ENCODE peak calls at places on chromosomes 3 and 15, in six cellular contexts. F, I, K, U, N and A are unnamed samples.

GRCh38 chr3:53045107-53045783 is 628 bp downstream of the SFMBT1 start:
- DNase-seq in F (peak), I (peak), K (peak), U (peak), N (peak), A (peak)

GRCh38 chr15:101370330-101371024 is 75.4 kb upstream of the SNRPA1 start:
- DNase-seq in F (no peak), I (no peak), K (no peak), U (no peak), N (no peak), A (no peak)

GRCh38 chr15:45842151-45842550 is 207.3 kb downstream of the SQOR start:
- DNase-seq in F (no peak), I (no peak), K (no peak), U (no peak), N (no peak), A (no peak)

GRCh38 chr3:73056365-73057150 is 4.9 kb upstream of the EBLN2 start:
- DNase-seq in F (peak), I (peak), K (no peak), U (no peak), N (no peak), A (no peak)

GRCh38 chr3:152222327-152222726 is 46.4 kb upstream of the MBNL1 start:
- DNase-seq in F (peak), I (peak), K (no peak), U (no peak), N (no peak), A (no peak)

GRCh38 chr3:122416966-122417365 is 1.1 kb upstream of the WDR5B start:
- DNase-seq in F (peak), I (peak), K (no peak), U (no peak), N (no peak), A (no peak)

GRCh38 chr15:97168704-97169475 is 791.6 kb upstream of the ARRDC4 start:
- DNase-seq in F (no peak), I (peak), K (no peak), U (no peak), N (no peak), A (no peak)

GRCh38 chr3:63918321-63918720 is 6.1 kb upstream of the SCAANT1 start:
- DNase-seq in F (peak), I (no peak), K (no peak), U (no peak), N (no peak), A (no peak)

GRCh38 chr3:196320110-196320509 is 2.1 kb upstream of the DYNLT2B start:
- DNase-seq in F (no peak), I (peak), K (peak), U (no peak), N (no peak), A (no peak)

GRCh38 chr3:132522353-132522752 is 74.7 kb upstream of the ACKR4 start:
- DNase-seq in F (no peak), I (no peak), K (no peak), U (no peak), N (no peak), A (no peak)

GRCh38 chr3:138908815-138909214 is 38.1 kb downstream of the FOXL2 start:
- DNase-seq in F (no peak), I (no peak), K (no peak), U (no peak), N (no peak), A (no peak)

GRCh38 chr3:50138266-50139230 is 16.6 kb upstream of the SEMA3F start:
- DNase-seq in F (no peak), I (peak), K (no peak), U (no peak), N (no peak), A (no peak)

GRCh38 chr15:41354371-41354770 is 21.7 kb downstream of the NUSAP1 start:
- DNase-seq in F (no peak), I (no peak), K (no peak), U (no peak), N (no peak), A (no peak)

DNA sequence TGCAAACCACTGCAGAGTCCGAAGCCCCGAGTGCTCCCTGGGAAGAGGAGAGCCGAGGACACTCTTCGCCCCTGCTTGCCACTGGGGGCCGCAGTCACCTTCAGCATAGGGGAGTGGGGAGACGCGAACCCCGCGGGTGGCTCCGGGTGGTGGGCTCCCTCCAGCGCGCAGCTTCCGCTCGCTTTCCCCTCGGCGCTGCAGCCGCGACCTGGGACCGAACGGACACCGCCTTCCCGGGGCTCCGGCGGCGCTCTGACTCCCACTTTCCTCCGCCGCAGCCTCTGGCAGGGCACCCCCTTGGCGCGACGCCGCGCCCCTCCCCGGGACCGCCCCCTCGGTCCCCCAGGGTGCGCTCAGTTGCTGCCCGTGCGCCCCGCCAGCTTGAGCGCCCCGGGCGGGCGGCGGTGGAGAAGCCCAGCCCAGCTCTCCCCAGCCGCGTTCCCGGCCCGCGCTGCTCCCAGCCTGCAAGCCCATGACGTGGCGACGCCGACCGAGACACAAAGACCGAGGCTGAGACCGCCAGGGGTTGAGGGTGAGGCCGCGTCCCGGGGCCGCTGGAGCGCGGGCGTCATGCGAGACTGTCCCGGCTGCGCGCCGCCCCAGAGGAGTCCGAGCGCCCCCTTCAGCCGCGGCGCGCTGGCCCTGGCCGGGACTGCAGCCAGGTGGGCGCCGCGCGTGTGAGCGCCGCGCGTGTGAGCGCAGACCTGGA is at the start of gene MINAR1:
- DNase-seq in F (peak), I (no peak), K (no peak), U (no peak), N (no peak), A (peak)
- TF ChIP-seq CTCF in F (no peak), I (no peak), K (no peak), U (no peak), N (peak), A (peak)

DNA sequence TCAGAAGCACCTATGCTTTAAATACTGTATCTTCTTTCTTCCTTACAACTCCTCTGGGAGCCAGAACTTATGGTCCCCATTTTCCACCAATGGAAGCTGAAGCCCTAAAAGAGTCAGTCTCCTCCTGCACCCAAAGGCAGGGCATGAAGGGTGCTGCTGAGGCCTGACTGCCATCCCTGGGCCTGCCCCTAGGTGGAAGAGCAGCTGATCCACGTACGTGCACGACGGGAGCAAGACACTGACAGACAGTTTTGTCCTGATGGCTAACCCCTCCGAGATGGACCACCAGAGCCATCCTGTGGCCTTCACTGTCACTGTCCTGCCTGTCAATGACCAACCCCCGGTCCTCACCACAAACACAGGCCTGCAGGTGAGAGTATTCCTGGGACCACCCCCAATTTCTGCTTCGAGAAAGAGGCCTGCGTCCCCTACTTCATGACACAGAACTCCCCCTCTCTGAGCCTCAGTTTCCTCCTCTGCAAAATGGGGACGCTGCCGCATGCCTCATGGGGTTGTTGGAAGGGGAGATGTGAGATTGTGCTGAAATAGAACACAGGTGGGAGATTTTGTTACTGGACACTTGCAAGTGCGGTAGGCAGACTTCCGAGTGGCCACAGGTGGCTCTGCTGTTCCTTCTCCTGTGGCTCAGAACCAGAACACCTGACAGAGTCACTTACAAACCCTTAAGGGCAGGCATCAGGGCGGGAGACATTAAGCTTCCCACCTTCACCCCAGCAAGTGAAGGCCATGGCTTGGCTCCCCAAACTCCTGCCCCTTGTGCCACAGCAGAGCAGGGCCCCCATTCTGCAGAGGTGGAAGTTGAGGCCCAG is 175.4 kb downstream of the TBC1D2B start:
- DNase-seq in F (no peak), I (no peak), K (peak), U (no peak), N (no peak), A (no peak)
- TF ChIP-seq CTCF in F (peak), I (peak), K (no peak), U (no peak), N (no peak), A (peak)

DNA sequence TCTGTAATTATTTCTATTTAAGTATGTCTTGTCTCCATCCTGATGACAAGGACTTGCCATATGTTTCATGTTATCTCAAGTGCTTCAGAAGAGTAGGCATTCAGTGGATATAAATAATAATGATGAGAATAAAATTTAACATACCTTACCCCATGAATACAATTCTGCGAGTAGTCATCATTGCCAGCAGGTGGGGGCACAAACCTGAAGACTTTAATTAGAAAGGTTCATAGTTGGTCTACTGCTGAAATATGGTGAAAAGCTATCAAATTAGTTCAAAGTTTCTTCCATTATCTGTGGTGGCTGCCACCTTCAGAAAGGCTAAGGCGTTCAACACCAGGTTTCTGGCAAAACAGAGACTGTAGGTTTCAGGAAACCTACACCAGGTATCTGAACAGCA is 100.9 kb downstream of the P3H2 start:
- DNase-seq in F (no peak), I (peak), K (no peak), U (no peak), N (no peak), A (no peak)
- TF ChIP-seq CTCF in F (peak), I (no peak), K (no peak), U (no peak), N (no peak), A (no peak)

DNA sequence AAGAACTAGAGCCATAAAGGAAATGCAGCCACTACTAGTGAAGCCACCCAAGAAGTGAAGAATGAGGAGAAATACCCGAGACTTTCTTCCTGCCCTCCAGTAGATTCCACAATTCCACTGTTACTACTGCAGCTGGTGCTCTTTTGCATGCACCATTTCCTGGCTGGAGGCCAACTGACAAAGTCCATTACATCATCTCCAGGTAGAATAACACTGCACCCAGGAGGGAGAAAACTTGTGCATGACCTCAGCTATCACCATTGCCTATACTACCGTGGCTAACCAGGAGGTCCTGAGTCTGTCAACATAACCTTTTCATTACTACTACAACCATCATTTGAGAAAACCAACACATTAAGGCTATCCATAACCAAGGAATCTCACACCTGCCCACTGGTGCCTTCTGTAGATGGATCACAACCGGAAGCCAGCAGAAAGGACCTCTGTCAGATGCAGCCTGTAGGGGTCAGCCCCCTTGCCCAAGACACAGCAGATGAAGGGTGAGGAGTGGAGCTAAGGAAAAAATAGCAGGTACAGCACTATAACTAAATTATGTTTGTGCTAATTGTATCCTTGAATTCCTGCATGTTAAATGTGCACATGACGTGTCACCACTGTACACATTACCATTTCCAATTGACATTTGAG is 200.8 kb upstream of the C2CD4B start:
- DNase-seq in F (no peak), I (peak), K (no peak), U (no peak), N (no peak), A (no peak)
- TF ChIP-seq CTCF in F (no peak), I (no peak), K (no peak), U (no peak), N (no peak), A (no peak)